ENCODE peak calls at places on chromosomes 2 and 18, in five cellular contexts. E is heart left ventricle, Q is GM12878, C is cardiac muscle cell, P is Peyer's patch. O is an unnamed sample. For H3K4me1, the result is how much of the 10 kb centered on the place peaks cover.

GRCh38 chr2:608711-609110 is 68.5 kb downstream of the TMEM18 start:
- DNase-seq in C (no peak), P (no peak), Q (no peak), E (no peak), O (no peak)

GRCh38 chr2:22904126-22904684 is 480.8 kb upstream of the KLHL29 start:
- DNase-seq in P (peak), Q (no peak), C (peak), E (no peak), O (no peak)

GRCh38 chr2:169065864-169066507 is 3.4 kb upstream of the DHRS9 start:
- DNase-seq in E (no peak), P (no peak), C (no peak), Q (no peak), O (no peak)

GRCh38 chr2:54757496-54757895 is 34.0 kb downstream of the EML6 start:
- DNase-seq in C (peak), E (no peak), Q (no peak), P (no peak), O (no peak)

GRCh38 chr18:74342416-74343043 is 26.9 kb downstream of the C18orf63 start:
- DNase-seq in E (no peak), C (peak), Q (no peak), P (no peak), O (no peak)

GRCh38 chr2:117902933-117903332 is 88.4 kb downstream of the DDX18 start:
- DNase-seq in Q (no peak), C (no peak), E (no peak), P (no peak), O (no peak)

GRCh38 chr2:35788543-35788942 is 567.0 kb upstream of the CRIM1 start:
- DNase-seq in Q (no peak), C (no peak), E (no peak), P (no peak), O (no peak)

GRCh38 chr18:79502785-79503184 is 107.1 kb downstream of the NFATC1 start:
- DNase-seq in Q (no peak), E (peak), C (no peak), P (no peak), O (peak)

GRCh38 chr18:75923169-75923568 is 495.7 kb upstream of the SMIM21 start:
- DNase-seq in Q (no peak), E (no peak), P (no peak), C (no peak), O (peak)

GRCh38 chr2:10783421-10783820 is 29.2 kb downstream of the PDIA6 start:
- DNase-seq in C (no peak), Q (no peak), P (no peak), E (no peak), O (no peak)

GRCh38 chr2:20103514-20103913 is 52.1 kb upstream of the LAPTM4A start:
- DNase-seq in C (peak), P (no peak), E (no peak), Q (no peak), O (no peak)

GRCh38 chr2:223123859-223124610 is 72.0 kb downstream of the KCNE4 start:
- DNase-seq in E (no peak), P (no peak), C (no peak), Q (no peak), O (no peak)

GRCh38 chr2:188773075-188773474 is 201.1 kb upstream of the COL3A1 start:
- DNase-seq in P (no peak), Q (no peak), E (no peak), C (no peak), O (no peak)

GRCh38 chr2:66446178-66446860 is 11.4 kb downstream of the MEIS1 start:
- DNase-seq in P (peak), C (peak), E (peak), Q (no peak), O (no peak)

GRCh38 chr18:11034816-11035215 is 114.6 kb downstream of the PIEZO2 start:
- DNase-seq in Q (no peak), C (no peak), P (no peak), E (no peak), O (no peak)

GRCh38 chr2:100011272-100011711 is 131.1 kb downstream of the AFF3 start:
- DNase-seq in E (no peak), Q (no peak), C (no peak), P (no peak), O (no peak)

GRCh38 chr2:182818541-182819308 is 47.7 kb downstream of the FRZB start:
- DNase-seq in C (no peak), Q (no peak), P (no peak), E (no peak), O (no peak)

GRCh38 chr2:100900156-100900795 is 80.3 kb downstream of the NPAS2 start:
- DNase-seq in Q (no peak), P (no peak), E (no peak), C (no peak), O (no peak)

GRCh38 chr2:96950391-96951124 is 35.8 kb downstream of the FAM178B start:
- DNase-seq in E (peak), P (peak), Q (no peak), C (no peak), O (no peak)

GRCh38 chr2:105881286-105882136 is 136.8 kb downstream of the NCK2 start:
- DNase-seq in Q (no peak), E (no peak), C (no peak), P (no peak), O (no peak)

GRCh38 chr2:233082222-233082933 is 22.2 kb downstream of the INPP5D start:
- DNase-seq in P (peak), Q (peak), C (no peak), E (no peak), O (peak)

GRCh38 chr2:64354857-64355680 is 98.9 kb upstream of the LGALSL start:
- DNase-seq in E (no peak), C (no peak), Q (no peak), P (no peak), O (no peak)

GRCh38 chr2:218366621-218367414 is 10.2 kb downstream of the CATIP start:
- DNase-seq in P (no peak), Q (no peak), E (no peak), C (no peak), O (peak)

GRCh38 chr2:239917128-239917956 is 107.8 kb downstream of the NDUFA10 start:
- DNase-seq in P (no peak), Q (no peak), C (no peak), E (no peak), O (no peak)

GRCh38 chr2:76089683-76090082 is 379.0 kb upstream of the GCFC2 start:
- DNase-seq in E (no peak), P (no peak), C (no peak), Q (no peak), O (no peak)

GRCh38 chr2:119119999-119120710 is 38.4 kb downstream of the C1QL2 start:
- DNase-seq in P (no peak), C (no peak), Q (no peak), E (no peak), O (no peak)

GRCh38 chr2:29946465-29946864 is 25.1 kb upstream of the ALK start:
- DNase-seq in C (no peak), E (no peak), P (no peak), Q (no peak), O (no peak)

GRCh38 chr2:176567361-176567760 is 298.1 kb downstream of the MTX2 start:
- DNase-seq in P (no peak), Q (no peak), E (no peak), C (no peak), O (no peak)

GRCh38 chr2:176479961-176480360 is 210.7 kb downstream of the MTX2 start:
- DNase-seq in P (no peak), Q (no peak), E (no peak), C (no peak), O (no peak)

GRCh38 chr18:64244571-64244970 is 95.7 kb upstream of the LINC00305 start:
- DNase-seq in E (no peak), Q (no peak), C (no peak), P (no peak), O (no peak)

DNA sequence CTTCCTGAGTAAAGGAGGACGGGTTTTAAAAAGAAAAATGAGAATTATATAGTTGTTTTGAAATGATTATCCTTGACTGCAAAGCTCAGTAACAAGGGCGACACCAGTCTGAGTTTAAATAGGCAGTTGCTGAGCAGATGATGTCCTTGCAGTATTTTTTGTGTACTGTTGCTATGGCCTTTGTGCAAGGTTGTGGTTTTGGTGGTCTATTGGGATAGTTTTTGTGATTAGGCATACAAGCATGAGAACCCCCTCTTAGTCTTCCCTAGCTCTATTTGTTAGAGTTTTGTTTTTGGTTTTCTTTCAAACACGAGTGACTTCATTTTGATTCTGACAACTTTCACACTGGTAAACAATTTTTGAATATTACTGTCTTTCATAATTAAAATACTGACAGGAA is 64.1 kb downstream of the TAF4B start:
- DNase-seq in P (no peak), Q (no peak), C (no peak), E (no peak), O (no peak)
- TF ChIP-seq CTCF in P (no peak), Q (no peak), C (no peak), E (no peak), O (no peak)

GRCh38 chr2:200022511-200022910 is 67.1 kb downstream of the MAIP1 start:
- DNase-seq in Q (no peak), C (no peak), E (no peak), P (no peak), O (no peak)
- H3K4me1 ChIP-seq in Q (under half), C (under half), E (under half), P (under half), O (under half)

GRCh38 chr2:74864728-74865722 is 31.1 kb downstream of the HK2 start:
- DNase-seq in P (no peak), E (no peak), Q (no peak), C (no peak), O (no peak)
- TF ChIP-seq CTCF in P (no peak), E (no peak), Q (no peak), C (peak), O (no peak)

GRCh38 chr2:102063948-102064678 is 72.4 kb downstream of the IL1R2 start:
- DNase-seq in P (peak), C (peak), E (peak), Q (no peak), O (peak)

GRCh38 chr2:102065675-102066252 is 74.0 kb downstream of the IL1R2 start:
- DNase-seq in E (no peak), C (no peak), Q (no peak), P (no peak), O (no peak)

GRCh38 chr2:102069311-102069974 is 73.1 kb upstream of the IL1R1 start:
- DNase-seq in Q (no peak), E (no peak), C (no peak), P (no peak), O (no peak)

GRCh38 chr2:102064679-102065674 is 73.2 kb downstream of the IL1R2 start:
- DNase-seq in C (no peak), P (no peak), E (no peak), Q (no peak), O (no peak)

GRCh38 chr2:102066554-102066953 is 74.8 kb downstream of the IL1R2 start:
- DNase-seq in Q (no peak), E (no peak), C (no peak), P (no peak), O (no peak)
- H3K4me1 ChIP-seq in Q (under half), E (half or more), C (under half), P (under half), O (half or more)